ENCODE peak calls at places on chromosomes 13 and 19, in nine cellular contexts. M is tibial nerve, Y is psoas muscle, A is left ventricle myocardium inferior, D is thoracic aorta, G is OCI-LY7, U is right cardiac atrium, B is Panc1, X is PC-9. R is an unnamed sample. For H3K4me1, the result is how much of the 10 kb centered on the place peaks cover.

GRCh38 chr13:43269037-43269476 is 245.7 kb downstream of the DNAJC15 start:
- DNase-seq in M (no peak), Y (no peak), A (no peak), D (no peak), G (no peak), U (no peak), B (peak), X (peak), R (no peak)

GRCh38 chr13:40993987-40994386 is 25.1 kb downstream of the ELF1 start:
- DNase-seq in M (no peak), Y (no peak), A (no peak), D (no peak), G (no peak), U (no peak), B (no peak), X (peak), R (peak)

GRCh38 chr13:98975822-98976261 is 2.0 kb downstream of the DOCK9 start:
- DNase-seq in M (no peak), Y (no peak), A (no peak), D (no peak), G (peak), U (no peak), B (no peak), X (peak), R (no peak)

GRCh38 chr13:41652735-41653361 is 195.5 kb downstream of the RGCC start:
- DNase-seq in M (peak), Y (no peak), A (no peak), D (no peak), G (peak), U (no peak), B (no peak), X (peak), R (no peak)

GRCh38 chr19:17125052-17125727 is 49.6 kb downstream of the MYO9B start:
- DNase-seq in M (no peak), Y (no peak), A (no peak), D (no peak), G (peak), U (no peak), B (no peak), X (no peak), R (no peak)

GRCh38 chr19:8366961-8367326 is 3.0 kb downstream of the ANGPTL4 start:
- DNase-seq in M (no peak), Y (peak), A (no peak), D (no peak), G (no peak), U (no peak), B (no peak), X (no peak), R (no peak)

GRCh38 chr19:49775742-49776370 is 9.1 kb downstream of the AP2A1 start:
- DNase-seq in M (no peak), Y (no peak), A (no peak), D (no peak), G (no peak), U (no peak), B (no peak), X (no peak), R (no peak)

GRCh38 chr13:97766749-97767148 is 186.7 kb upstream of the IPO5 start:
- DNase-seq in M (no peak), Y (no peak), A (no peak), D (no peak), G (no peak), U (no peak), B (no peak), X (no peak), R (no peak)

GRCh38 chr13:79966039-79966438 is 374.9 kb downstream of the SPRY2 start:
- DNase-seq in M (no peak), Y (no peak), A (no peak), D (no peak), G (no peak), U (no peak), B (no peak), X (peak), R (no peak)

GRCh38 chr13:109818136-109818535 is 31.8 kb upstream of the IRS2 start:
- DNase-seq in M (no peak), Y (no peak), A (no peak), D (no peak), G (no peak), U (no peak), B (no peak), X (no peak), R (no peak)

GRCh38 chr13:52599037-52599852 is 43.0 kb upstream of the HNRNPA1L2 start:
- DNase-seq in M (peak), Y (no peak), A (no peak), D (no peak), G (no peak), U (peak), B (no peak), X (no peak), R (peak)

GRCh38 chr13:74200081-74200480 is 65.9 kb upstream of the KLF12 start:
- DNase-seq in M (no peak), Y (no peak), A (no peak), D (no peak), G (no peak), U (no peak), B (no peak), X (no peak), R (no peak)

GRCh38 chr13:66329988-66330429 is 900.1 kb downstream of the PCDH9 start:
- DNase-seq in M (no peak), Y (no peak), A (no peak), D (no peak), G (no peak), U (no peak), B (no peak), X (no peak), R (no peak)

GRCh38 chr13:110042253-110042652 is 255.9 kb upstream of the IRS2 start:
- DNase-seq in M (no peak), Y (no peak), A (no peak), D (no peak), G (no peak), U (no peak), B (no peak), X (no peak), R (no peak)

GRCh38 chr13:47397739-47398138 is 500.9 kb upstream of the HTR2A start:
- DNase-seq in M (no peak), Y (no peak), A (no peak), D (no peak), G (no peak), U (no peak), B (no peak), X (no peak), R (no peak)

GRCh38 chr13:47545206-47545605 is 455.9 kb downstream of the SUCLA2 start:
- DNase-seq in M (no peak), Y (no peak), A (no peak), D (no peak), G (no peak), U (no peak), B (no peak), X (no peak), R (peak)

GRCh38 chr13:99269627-99270252 is 11.6 kb upstream of the GPR18 start:
- DNase-seq in M (no peak), Y (no peak), A (no peak), D (no peak), G (peak), U (no peak), B (peak), X (no peak), R (no peak)

GRCh38 chr13:42396501-42396900 is 124.5 kb downstream of the AKAP11 start:
- DNase-seq in M (no peak), Y (no peak), A (no peak), D (no peak), G (no peak), U (no peak), B (no peak), X (no peak), R (no peak)

GRCh38 chr19:40614595-40615411 is 13.6 kb downstream of the LTBP4 start:
- DNase-seq in M (peak), Y (peak), A (peak), D (no peak), G (peak), U (peak), B (no peak), X (peak), R (peak)

GRCh38 chr19:23539499-23539898 is 144.2 kb upstream of the ZNF91 start:
- DNase-seq in M (no peak), Y (no peak), A (no peak), D (no peak), G (no peak), U (no peak), B (no peak), X (peak), R (no peak)

GRCh38 chr19:798415-799075 is 1.3 kb downstream of the PTBP1 start:
- DNase-seq in M (no peak), Y (peak), A (no peak), D (no peak), G (peak), U (peak), B (no peak), X (no peak), R (no peak)

GRCh38 chr13:79423801-79424642 is 18.0 kb upstream of the RBM26 start:
- DNase-seq in M (no peak), Y (no peak), A (no peak), D (no peak), G (peak), U (no peak), B (no peak), X (peak), R (no peak)

GRCh38 chr13:87661471-87661870 is 9.7 kb upstream of the SLITRK5 start:
- DNase-seq in M (no peak), Y (no peak), A (no peak), D (no peak), G (no peak), U (no peak), B (no peak), X (no peak), R (no peak)

GRCh38 chr19:17319473-17320238 is 10.3 kb downstream of the DDA1 start:
- DNase-seq in M (no peak), Y (no peak), A (no peak), D (no peak), G (no peak), U (no peak), B (no peak), X (no peak), R (no peak)

GRCh38 chr19:17090501-17091074 is 15.0 kb downstream of the MYO9B start:
- DNase-seq in M (no peak), Y (no peak), A (no peak), D (no peak), G (no peak), U (no peak), B (no peak), X (no peak), R (no peak)

GRCh38 chr13:20702945-20703784 is at the start of gene IL17D:
- DNase-seq in M (no peak), Y (peak), A (no peak), D (no peak), G (peak), U (peak), B (no peak), X (peak), R (no peak)

GRCh38 chr19:15828121-15828620 is 12.7 kb upstream of the OR10H1 start:
- DNase-seq in M (no peak), Y (no peak), A (no peak), D (no peak), G (no peak), U (no peak), B (no peak), X (peak), R (no peak)

GRCh38 chr19:18379803-18380747 is 5.9 kb upstream of the GDF15 start:
- DNase-seq in M (peak), Y (peak), A (peak), D (peak), G (no peak), U (peak), B (peak), X (peak), R (peak)

GRCh38 chr19:1266818-1267440 is 2.2 kb upstream of the CIRBP start:
- DNase-seq in M (no peak), Y (peak), A (peak), D (no peak), G (peak), U (peak), B (no peak), X (no peak), R (no peak)

GRCh38 chr13:113121183-113121927 is 1.2 kb upstream of the F10 start:
- DNase-seq in M (no peak), Y (no peak), A (no peak), D (no peak), G (no peak), U (no peak), B (no peak), X (no peak), R (peak)

GRCh38 chr19:5376928-5377327 is 36.3 kb upstream of the PTPRS start:
- DNase-seq in M (no peak), Y (no peak), A (no peak), D (no peak), G (no peak), U (no peak), B (no peak), X (no peak), R (no peak)

GRCh38 chr13:28329395-28330158 is 165.4 kb downstream of the FLT1 start:
- DNase-seq in M (no peak), Y (no peak), A (no peak), D (peak), G (no peak), U (peak), B (no peak), X (no peak), R (no peak)

GRCh38 chr19:53907690-53908089 is 1.4 kb upstream of the CACNG7 start:
- DNase-seq in M (no peak), Y (no peak), A (no peak), D (no peak), G (no peak), U (no peak), B (no peak), X (no peak), R (no peak)

GRCh38 chr13:73704587-73704986 is 429.6 kb downstream of the KLF12 start:
- DNase-seq in M (no peak), Y (no peak), A (no peak), D (no peak), G (no peak), U (no peak), B (no peak), X (no peak), R (no peak)

GRCh38 chr13:31310781-31311180 is 111.0 kb downstream of the B3GLCT start:
- DNase-seq in M (no peak), Y (peak), A (peak), D (no peak), G (no peak), U (peak), B (no peak), X (no peak), R (peak)

DNA sequence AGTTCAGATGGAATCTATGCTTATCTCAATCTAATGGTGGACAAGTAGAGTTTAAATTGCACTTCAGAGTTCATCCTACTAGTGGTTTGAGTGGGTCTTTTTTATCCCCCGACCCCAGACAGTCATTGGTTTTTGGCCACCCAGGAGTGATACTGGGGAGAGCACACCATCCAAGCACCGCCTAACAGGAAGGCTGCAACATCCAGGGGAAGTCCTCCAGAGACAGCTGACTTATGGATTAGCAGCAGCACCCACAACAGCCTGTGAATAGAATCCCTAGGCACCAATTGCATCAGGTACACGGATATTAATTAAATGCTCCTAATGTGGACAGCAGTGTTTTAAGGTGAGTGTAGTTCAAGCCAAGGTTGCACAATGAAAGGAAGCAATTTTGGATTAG is 236.7 kb downstream of the NHLRC3 start:
- DNase-seq in M (no peak), Y (no peak), A (no peak), D (no peak), G (no peak), U (no peak), B (no peak), X (no peak), R (no peak)
- H3K4me1 ChIP-seq in M (under half), Y (under half), A (under half), D (under half), G (under half), U (under half), B (under half), X (under half), R (under half)

DNA sequence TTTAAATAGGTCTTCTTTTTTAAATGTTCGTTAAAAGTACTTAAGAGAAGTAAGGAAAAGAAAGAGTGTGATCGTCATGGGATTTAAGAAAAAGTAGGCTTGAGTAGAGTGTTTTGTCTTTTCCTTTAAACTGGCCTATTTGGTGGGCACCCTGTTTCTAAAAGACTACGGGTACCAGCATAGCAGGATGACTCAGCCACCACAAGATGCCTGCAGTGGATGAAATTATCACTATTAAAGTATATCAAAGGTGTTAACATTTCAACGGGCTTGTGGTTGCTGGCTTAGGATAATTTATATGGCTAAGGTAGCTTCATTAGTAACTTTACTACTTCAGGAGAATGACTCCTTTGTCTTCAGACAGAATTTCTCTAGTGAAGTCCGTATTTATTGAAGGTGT is 112.6 kb downstream of the STARD13 start:
- DNase-seq in M (no peak), Y (no peak), A (no peak), D (no peak), G (no peak), U (no peak), B (no peak), X (no peak), R (no peak)
- H3K4me1 ChIP-seq in M (half or more), Y (under half), A (half or more), D (under half), G (under half), U (under half), B (under half), X (under half), R (under half)

GRCh38 chr19:3105641-3106508 is 11.7 kb downstream of the GNA11 start:
- DNase-seq in M (no peak), Y (no peak), A (no peak), D (no peak), G (no peak), U (no peak), B (no peak), X (no peak), R (no peak)

GRCh38 chr19:3107658-3108057 is 13.5 kb downstream of the GNA11 start:
- DNase-seq in M (no peak), Y (no peak), A (no peak), D (no peak), G (no peak), U (peak), B (no peak), X (no peak), R (no peak)

GRCh38 chr19:3106509-3107141 is 12.5 kb downstream of the GNA11 start:
- DNase-seq in M (no peak), Y (no peak), A (no peak), D (no peak), G (no peak), U (no peak), B (no peak), X (no peak), R (no peak)

GRCh38 chr19:3102239-3103140 is 8.3 kb downstream of the GNA11 start:
- DNase-seq in M (no peak), Y (no peak), A (no peak), D (no peak), G (no peak), U (peak), B (no peak), X (no peak), R (no peak)

DNA sequence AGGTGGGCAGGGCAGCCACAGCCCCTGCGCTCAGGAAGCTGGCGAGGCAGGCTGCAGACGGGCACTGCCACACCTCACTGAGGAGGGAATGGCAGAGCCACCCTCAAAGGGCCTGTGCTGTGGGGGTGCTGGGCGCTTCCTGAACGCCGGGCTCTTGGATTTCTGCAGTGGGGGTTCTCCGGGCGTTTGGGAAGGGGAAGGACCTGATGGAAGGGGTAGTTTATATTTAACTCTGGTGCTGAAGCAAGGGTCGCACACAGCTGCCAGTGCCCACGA is 10.5 kb downstream of the GNA11 start:
- DNase-seq in M (no peak), Y (no peak), A (no peak), D (no peak), G (no peak), U (no peak), B (no peak), X (no peak), R (no peak)
- H3K4me1 ChIP-seq in M (half or more), Y (under half), A (half or more), D (half or more), G (under half), U (under half), B (under half), X (under half), R (under half)

GRCh38 chr19:30318936-30319335 is 53.2 kb upstream of the ZNF536 start:
- DNase-seq in M (no peak), Y (no peak), A (no peak), D (no peak), G (no peak), U (no peak), B (no peak), X (no peak), R (no peak)

GRCh38 chr19:30320466-30320865 is 51.7 kb upstream of the ZNF536 start:
- DNase-seq in M (no peak), Y (no peak), A (no peak), D (no peak), G (no peak), U (no peak), B (no peak), X (no peak), R (no peak)

GRCh38 chr19:30320916-30321315 is 51.3 kb upstream of the ZNF536 start:
- DNase-seq in M (no peak), Y (no peak), A (no peak), D (no peak), G (no peak), U (no peak), B (no peak), X (no peak), R (no peak)

GRCh38 chr19:30319411-30319810 is 52.8 kb upstream of the ZNF536 start:
- DNase-seq in M (no peak), Y (no peak), A (no peak), D (no peak), G (no peak), U (no peak), B (no peak), X (no peak), R (no peak)

GRCh38 chr19:30319876-30320275 is 52.3 kb upstream of the ZNF536 start:
- DNase-seq in M (no peak), Y (no peak), A (no peak), D (no peak), G (no peak), U (no peak), B (no peak), X (no peak), R (no peak)
- H3K4me1 ChIP-seq in M (under half), Y (under half), A (under half), D (under half), G (under half), U (under half), B (under half), X (under half), R (under half)

GRCh38 chr19:45518469-45518826 is 11.2 kb downstream of the VASP start:
- DNase-seq in M (no peak), Y (no peak), A (no peak), D (no peak), G (no peak), U (no peak), B (no peak), X (no peak), R (no peak)
- H3K4me1 ChIP-seq in M (under half), Y (under half), A (under half), D (under half), G (under half), U (under half), B (under half), X (under half), R (under half)

DNA sequence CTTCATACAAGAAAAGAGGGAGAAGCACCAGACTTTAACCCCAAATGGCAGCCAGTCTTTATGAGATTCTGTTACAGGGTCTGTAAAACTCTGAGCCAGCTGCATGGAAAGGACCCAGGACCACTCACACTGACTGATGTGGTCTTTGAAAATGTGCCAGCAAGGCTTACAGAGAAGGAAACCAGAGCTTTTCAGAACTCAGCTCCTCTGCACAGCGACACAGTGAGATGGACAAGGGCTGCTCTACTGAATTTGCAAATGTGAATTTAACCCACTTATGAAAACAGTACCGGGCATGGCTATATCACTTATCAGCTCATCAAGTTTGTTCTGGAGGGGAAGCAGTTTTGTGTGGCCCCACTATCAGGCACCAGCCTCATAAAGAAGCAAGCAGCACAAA is 98.8 kb upstream of the SERP2 start:
- DNase-seq in M (no peak), Y (no peak), A (no peak), D (no peak), G (peak), U (no peak), B (no peak), X (no peak), R (no peak)
- H3K4me1 ChIP-seq in M (under half), Y (under half), A (half or more), D (half or more), G (half or more), U (under half), B (under half), X (under half), R (under half)

R was measured in breast epithelium.